ENCODE peak calls at places on chromosomes 7 and 10, in eight cellular contexts. V is CD8-positive, alpha-beta T cell; E is ascending aorta; G is neuronal stem cell; K is thyroid gland; M is right lobe of liver; T is IMR-90; Z is Karpas-422. O is an unnamed sample. For H3K4me1, the result is how much of the 10 kb centered on the place peaks cover.

GRCh38 chr10:33098966-33099663 is 141.1 kb upstream of the ITGB1 start:
- DNase-seq in M (no peak), V (no peak), K (no peak), E (no peak), T (peak), G (no peak), Z (peak), O (no peak)

GRCh38 chr7:26153246-26153822 is 1.3 kb downstream of the NFE2L3 start:
- DNase-seq in E (no peak), K (no peak), M (no peak), V (no peak), T (no peak), Z (no peak), G (no peak), O (no peak)

GRCh38 chr7:5143106-5143505 is 46.9 kb upstream of the WIPI2 start:
- DNase-seq in V (peak), Z (no peak), G (no peak), K (no peak), E (no peak), T (no peak), M (no peak), O (peak)

GRCh38 chr7:44291066-44291732 is 34.2 kb downstream of the CAMK2B start:
- DNase-seq in T (peak), Z (no peak), M (peak), V (no peak), K (peak), G (no peak), E (peak), O (no peak)

GRCh38 chr10:28087675-28088351 is 88.9 kb upstream of the ODAD2 start:
- DNase-seq in K (no peak), G (no peak), E (no peak), V (no peak), Z (no peak), T (peak), M (no peak), O (no peak)

GRCh38 chr10:58302259-58302658 is 32.5 kb upstream of the UBE2D1 start:
- DNase-seq in M (no peak), T (no peak), K (no peak), E (no peak), Z (no peak), V (no peak), G (no peak), O (no peak)

GRCh38 chr10:102457591-102458150 is 6.3 kb upstream of the C10orf95 start:
- DNase-seq in G (no peak), E (no peak), Z (no peak), T (no peak), M (no peak), V (no peak), K (no peak), O (no peak)

GRCh38 chr7:70829221-70830059 is 302.5 kb upstream of the GALNT17 start:
- DNase-seq in M (peak), Z (peak), T (peak), K (peak), V (peak), G (peak), E (peak), O (peak)

GRCh38 chr7:920351-921070 is 34.0 kb downstream of the ADAP1 start:
- DNase-seq in E (peak), G (no peak), M (peak), T (no peak), K (peak), V (no peak), Z (no peak), O (no peak)

GRCh38 chr10:92886334-92886961 is 38.1 kb downstream of the EXOC6 start:
- DNase-seq in T (peak), V (no peak), G (no peak), Z (no peak), M (no peak), K (no peak), E (no peak), O (no peak)

GRCh38 chr7:81150951-81151361 is 232.1 kb upstream of the SEMA3C start:
- DNase-seq in K (no peak), V (no peak), E (no peak), G (no peak), Z (no peak), T (peak), M (no peak), O (no peak)

GRCh38 chr7:81159402-81159801 is 240.6 kb upstream of the SEMA3C start:
- DNase-seq in V (no peak), T (peak), Z (no peak), G (no peak), M (no peak), K (no peak), E (no peak), O (no peak)

GRCh38 chr7:81158189-81158588 is 239.3 kb upstream of the SEMA3C start:
- DNase-seq in V (no peak), T (no peak), G (peak), E (no peak), M (no peak), K (no peak), Z (no peak), O (no peak)

GRCh38 chr7:81154565-81154964 is 235.7 kb upstream of the SEMA3C start:
- DNase-seq in Z (no peak), M (no peak), G (no peak), V (no peak), T (no peak), E (no peak), K (no peak), O (no peak)

DNA sequence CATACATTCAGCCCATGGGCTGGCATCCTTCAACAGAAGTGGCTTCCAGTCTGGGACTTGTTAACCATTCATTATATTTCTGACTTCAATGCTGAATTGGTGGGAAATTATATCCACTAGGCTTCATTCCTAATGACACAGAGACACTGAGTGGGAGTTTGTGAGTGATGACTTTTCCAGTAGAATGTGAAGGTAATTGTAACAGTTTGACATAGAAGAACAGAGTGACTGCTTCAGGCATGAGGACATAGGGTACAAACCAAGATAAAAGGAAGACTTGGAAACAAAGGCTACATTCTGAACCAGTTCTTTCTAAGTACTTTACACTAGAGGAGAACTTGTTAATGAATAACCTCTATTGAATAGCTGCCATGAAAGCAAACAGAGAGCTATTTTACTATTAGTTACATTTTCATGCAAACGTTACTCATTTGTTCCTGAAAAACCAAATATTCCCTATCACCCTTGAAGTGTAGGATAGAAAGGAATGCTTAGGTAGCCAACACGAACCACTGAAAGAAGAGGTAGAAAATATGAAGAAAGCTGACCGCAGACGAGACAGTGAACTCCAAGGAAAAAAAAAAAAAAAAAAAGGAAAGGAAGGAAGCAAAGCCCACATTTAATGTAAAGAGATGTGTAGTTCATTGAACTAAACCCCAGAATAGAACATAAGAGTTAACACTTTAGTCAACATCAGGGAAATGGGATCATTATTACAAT is 237.0 kb upstream of the SEMA3C start:
- DNase-seq in K (no peak), E (no peak), M (no peak), G (no peak), V (no peak), Z (no peak), T (no peak), O (no peak)
- H3K27ac ChIP-seq in K (no peak), E (no peak), M (no peak), G (no peak), V (no peak), Z (no peak), T (no peak), O (no peak)

DNA sequence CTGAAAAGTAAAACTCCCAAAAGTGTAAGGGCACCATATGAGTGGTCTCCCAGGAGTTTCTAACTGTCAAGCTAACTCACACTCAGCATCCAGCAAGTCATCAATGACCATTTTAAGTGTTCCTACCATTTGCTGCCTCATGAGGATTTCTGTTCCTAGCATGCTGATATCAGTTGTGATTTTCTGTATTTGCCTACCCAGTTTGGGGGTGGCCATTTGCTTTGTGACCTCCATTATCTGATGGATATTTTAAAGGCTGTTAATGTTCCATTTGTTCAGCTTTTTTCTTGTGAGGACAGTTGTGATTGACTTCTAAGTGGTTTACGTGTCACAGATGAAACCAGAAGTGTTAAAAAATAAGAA is 2.9 kb downstream of the FAM24B start:
- DNase-seq in V (no peak), E (no peak), Z (no peak), G (no peak), M (no peak), K (no peak), T (no peak), O (no peak)
- H3K4me3 ChIP-seq in V (no peak), E (no peak), Z (no peak), G (no peak), M (no peak), K (no peak), T (no peak), O (no peak)

GRCh38 chr10:22667093-22667480 is 47.3 kb downstream of the PIP4K2A start:
- DNase-seq in Z (no peak), K (no peak), G (no peak), E (no peak), M (no peak), V (no peak), T (no peak), O (peak)
- H3K4me1 ChIP-seq in Z (under half), K (under half), G (under half), E (under half), M (under half), V (half or more), T (under half), O (half or more)

GRCh38 chr7:2283074-2283473 is 31.2 kb downstream of the SNX8 start:
- DNase-seq in T (no peak), K (no peak), M (no peak), G (no peak), Z (no peak), V (no peak), E (no peak), O (no peak)

GRCh38 chr7:2281556-2281955 is 32.7 kb downstream of the SNX8 start:
- DNase-seq in V (no peak), K (no peak), M (no peak), G (no peak), T (peak), E (no peak), Z (no peak), O (no peak)

GRCh38 chr7:2278026-2278425 is 36.0 kb downstream of the NUDT1 start:
- DNase-seq in E (no peak), G (no peak), M (no peak), K (no peak), Z (no peak), T (no peak), V (no peak), O (no peak)

GRCh38 chr7:2282185-2282751 is 32.0 kb downstream of the SNX8 start:
- DNase-seq in T (no peak), M (no peak), G (no peak), E (no peak), Z (no peak), K (no peak), V (no peak), O (no peak)

GRCh38 chr7:2279873-2280272 is 34.4 kb downstream of the SNX8 start:
- DNase-seq in G (no peak), Z (no peak), V (no peak), M (no peak), K (no peak), T (peak), E (no peak), O (no peak)
- H3K27ac ChIP-seq in G (no peak), Z (no peak), V (no peak), M (no peak), K (no peak), T (no peak), E (no peak), O (no peak)

GRCh38 chr10:114634607-114634974 is 23.5 kb downstream of the ABLIM1 start:
- DNase-seq in E (peak), K (peak), M (no peak), T (peak), V (no peak), Z (no peak), G (no peak), O (no peak)
- H3K4me3 ChIP-seq in E (no peak), K (no peak), M (no peak), T (no peak), V (no peak), Z (no peak), G (no peak), O (no peak)

O was measured in CD4-positive, alpha-beta memory T cell.